ENCODE peak calls at places on chromosomes 6 and 20, in six cellular contexts. L is heart left ventricle, V is Peyer's patch, Z is stomach, B is IMR-90, Q is HCT116. U is an unnamed sample. For H3K4me1, the result is how much of the 10 kb centered on the place peaks cover.

GRCh38 chr20:49497217-49497560 is 14.7 kb upstream of the KCNB1 start:
- DNase-seq in L (no peak), V (no peak), Z (no peak), B (no peak), Q (no peak), U (no peak)

GRCh38 chr20:3545401-3545925 is 74.6 kb downstream of the ATRN start:
- DNase-seq in L (no peak), V (no peak), Z (no peak), B (no peak), Q (no peak), U (no peak)

GRCh38 chr20:10436053-10436699 is 1.1 kb downstream of the SLX4IP start:
- DNase-seq in L (no peak), V (no peak), Z (no peak), B (no peak), Q (no peak), U (no peak)

GRCh38 chr6:157613011-157613522 is 210.0 kb upstream of the SNX9 start:
- DNase-seq in L (no peak), V (no peak), Z (no peak), B (peak), Q (peak), U (no peak)

GRCh38 chr6:108102965-108103364 is 28.4 kb upstream of the OSTM1 start:
- DNase-seq in L (no peak), V (no peak), Z (no peak), B (no peak), Q (no peak), U (no peak)

GRCh38 chr6:23522751-23523527 is 603.1 kb upstream of the NRSN1 start:
- DNase-seq in L (no peak), V (no peak), Z (no peak), B (no peak), Q (no peak), U (no peak)

GRCh38 chr6:121135425-121135824 is 198.9 kb downstream of the TBC1D32 start:
- DNase-seq in L (no peak), V (no peak), Z (no peak), B (no peak), Q (no peak), U (no peak)

GRCh38 chr6:14544689-14545088 is 427.1 kb downstream of the CD83 start:
- DNase-seq in L (no peak), V (no peak), Z (no peak), B (no peak), Q (no peak), U (no peak)

GRCh38 chr6:127458817-127459216 is 372 bp downstream of the KIAA0408 start:
- DNase-seq in L (peak), V (no peak), Z (no peak), B (peak), Q (no peak), U (no peak)

GRCh38 chr6:166025149-166025898 is 142.3 kb downstream of the TBXT start:
- DNase-seq in L (peak), V (no peak), Z (no peak), B (peak), Q (no peak), U (no peak)

GRCh38 chr20:22333885-22334545 is 250.4 kb downstream of the FOXA2 start:
- DNase-seq in L (peak), V (peak), Z (peak), B (peak), Q (peak), U (peak)

GRCh38 chr20:39954585-39954984 is 734.5 kb downstream of the MAFB start:
- DNase-seq in L (no peak), V (no peak), Z (no peak), B (no peak), Q (no peak), U (no peak)

GRCh38 chr6:10465633-10466499 is 51.0 kb upstream of the TFAP2A start:
- DNase-seq in L (no peak), V (no peak), Z (peak), B (peak), Q (peak), U (no peak)

GRCh38 chr6:63964347-63964746 is 328.7 kb downstream of the PHF3 start:
- DNase-seq in L (no peak), V (no peak), Z (no peak), B (no peak), Q (no peak), U (no peak)

GRCh38 chr6:109082178-109082577 is 12.5 kb downstream of the SESN1 start:
- DNase-seq in L (no peak), V (no peak), Z (no peak), B (peak), Q (no peak), U (no peak)

GRCh38 chr6:7725849-7726415 is at the start of gene BMP6:
- DNase-seq in L (peak), V (peak), Z (peak), B (peak), Q (peak), U (peak)

GRCh38 chr6:3592371-3592941 is 135.6 kb upstream of the SLC22A23 start:
- DNase-seq in L (no peak), V (no peak), Z (no peak), B (peak), Q (peak), U (no peak)

GRCh38 chr20:4135385-4136077 is 120.2 kb upstream of the RNF24 start:
- DNase-seq in L (no peak), V (no peak), Z (peak), B (peak), Q (peak), U (peak)

GRCh38 chr6:163435013-163435412 is 20.5 kb downstream of the QKI start:
- DNase-seq in L (no peak), V (no peak), Z (no peak), B (no peak), Q (no peak), U (no peak)

DNA sequence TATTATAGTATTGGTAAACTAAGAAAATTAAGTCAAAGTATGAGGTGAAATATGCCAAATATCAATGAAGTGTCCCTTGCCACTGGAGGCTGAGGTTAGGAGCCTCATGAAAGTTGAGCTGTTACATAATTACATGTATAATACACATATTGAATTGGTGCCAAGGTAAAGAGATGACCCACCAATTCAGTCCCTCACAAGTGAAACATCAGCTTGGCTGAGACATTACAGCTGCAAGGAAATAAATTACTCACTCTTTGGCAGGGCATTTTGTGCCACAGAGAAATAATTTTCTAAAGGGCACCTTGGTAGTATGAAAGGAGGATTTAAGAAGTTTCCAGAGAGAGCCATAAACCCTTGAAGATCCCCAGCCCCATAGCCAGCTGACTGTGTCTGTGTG is 127.4 kb downstream of the ADGRG6 start:
- DNase-seq in L (no peak), V (no peak), Z (no peak), B (no peak), Q (no peak), U (no peak)
- H3K4me1 ChIP-seq in L (under half), V (under half), Z (under half), B (under half), Q (under half), U (under half)

GRCh38 chr20:36850759-36851158 is 25.2 kb upstream of the TLDC2 start:
- DNase-seq in L (no peak), V (no peak), Z (no peak), B (no peak), Q (no peak), U (no peak)

GRCh38 chr20:36854343-36855240 is 21.3 kb upstream of the TLDC2 start:
- DNase-seq in L (no peak), V (no peak), Z (no peak), B (peak), Q (no peak), U (no peak)

GRCh38 chr20:36851490-36851889 is 24.4 kb upstream of the TLDC2 start:
- DNase-seq in L (no peak), V (no peak), Z (no peak), B (no peak), Q (no peak), U (no peak)

GRCh38 chr20:36849333-36850065 is 26.4 kb upstream of the TLDC2 start:
- DNase-seq in L (no peak), V (no peak), Z (no peak), B (no peak), Q (no peak), U (no peak)

DNA sequence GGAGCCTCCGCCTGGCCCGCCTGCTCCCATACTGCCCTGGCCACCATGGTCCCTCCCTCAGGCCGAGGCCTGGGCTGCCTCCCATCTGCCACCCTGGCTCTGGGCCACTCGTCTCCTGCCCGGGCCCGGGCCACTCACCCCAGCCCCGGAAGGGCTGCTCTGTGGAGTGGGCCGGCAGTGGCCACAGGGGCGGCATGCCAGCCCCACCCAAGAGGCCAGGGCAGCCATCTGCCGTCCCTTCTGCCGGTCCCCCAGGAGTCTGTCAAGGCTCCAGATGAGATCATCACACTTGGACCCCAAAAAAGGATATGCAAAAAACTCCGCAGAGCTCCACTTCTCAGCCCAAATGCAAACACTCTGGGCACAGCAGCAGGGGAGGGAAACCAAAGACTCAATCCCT is 23.8 kb upstream of the TLDC2 start:
- DNase-seq in L (peak), V (no peak), Z (no peak), B (no peak), Q (no peak), U (no peak)
- H3K4me1 ChIP-seq in L (half or more), V (under half), Z (half or more), B (under half), Q (under half), U (under half)

GRCh38 chr20:46307139-46307998 is 929 bp downstream of the CDH22 start:
- DNase-seq in L (peak), V (peak), Z (peak), B (peak), Q (no peak), U (peak)
- H3K4me1 ChIP-seq in L (under half), V (under half), Z (under half), B (under half), Q (under half), U (under half)

GRCh38 chr6:116326392-116326717 is 44.4 kb upstream of the DSE start:
- DNase-seq in L (no peak), V (no peak), Z (no peak), B (no peak), Q (no peak), U (no peak)
- H3K4me1 ChIP-seq in L (under half), V (under half), Z (under half), B (under half), Q (under half), U (under half)

GRCh38 chr6:147231589-147231988 is 27.4 kb downstream of the STXBP5 start:
- DNase-seq in L (no peak), V (no peak), Z (no peak), B (no peak), Q (no peak), U (no peak)
- H3K4me1 ChIP-seq in L (under half), V (under half), Z (under half), B (under half), Q (under half), U (under half)

GRCh38 chr6:118895241-118895561 is 1.2 kb downstream of the ASF1A start:
- DNase-seq in L (no peak), V (no peak), Z (no peak), B (no peak), Q (no peak), U (no peak)
- H3K4me1 ChIP-seq in L (under half), V (under half), Z (under half), B (under half), Q (under half), U (under half)

GRCh38 chr6:35719407-35719829 is 17.4 kb upstream of the ARMC12 start:
- DNase-seq in L (peak), V (no peak), Z (no peak), B (no peak), Q (no peak), U (no peak)
- H3K4me1 ChIP-seq in L (under half), V (half or more), Z (half or more), B (under half), Q (under half), U (under half)

DNA sequence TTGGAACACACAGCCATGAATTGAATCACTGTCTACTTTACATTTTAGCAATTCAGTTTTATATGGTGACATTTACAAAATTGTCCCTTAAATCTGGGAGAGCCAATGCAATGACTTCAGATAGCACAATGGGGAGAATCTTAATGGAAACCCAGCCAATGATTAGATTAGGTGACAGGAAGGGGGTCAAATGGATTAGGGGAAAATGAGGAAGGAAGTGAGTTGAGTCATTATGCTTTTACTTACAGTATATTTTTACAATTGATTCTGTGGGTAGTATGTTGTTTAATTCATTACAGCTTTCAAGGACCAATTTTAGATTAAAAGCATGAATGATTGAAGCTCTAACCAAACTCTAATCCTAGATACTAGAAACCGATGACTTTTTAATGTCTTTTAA is 229.8 kb downstream of the SOX4 start:
- DNase-seq in L (no peak), V (no peak), Z (no peak), B (no peak), Q (no peak), U (no peak)
- H3K4me1 ChIP-seq in L (under half), V (under half), Z (under half), B (under half), Q (under half), U (under half)

U was measured in lung.